ENCODE peak calls at places on chromosomes 6 and 20, in six cellular contexts. N is central memory CD4-positive, alpha-beta T cell; B is activated CD8-positive, alpha-beta memory T cell treated with anti-CD3 and anti-CD28 coated beads for 1 hour; M is COR-L47; L is stimulated activated CD4-positive, alpha-beta T cell treated with anti-CD3 and anti-CD28 coated beads, Interleukin-1b, Interleukin-23, amount 100 ng/mL, for 4 hours; O is posterior cingulate gyrus. V is an unnamed sample.

GRCh38 chr6:37818536-37819176 is 871 bp upstream of the ZFAND3 start:
- DNase-seq in L (peak; percentile 93), O (peak; percentile 93), M (peak; percentile 93), N (peak; percentile 94), B (peak; percentile 80), V (peak; percentile 93)

GRCh38 chr20:36051318-36052116 is 83.1 kb downstream of the CNBD2 start:
- DNase-seq in O (no peak), L (no peak), N (no peak), B (no peak), M (no peak), V (no peak)

GRCh38 chr6:4860387-4860786 is 84.2 kb downstream of the CDYL start:
- DNase-seq in L (no peak), M (no peak), O (no peak), B (no peak), N (no peak), V (no peak)

GRCh38 chr6:44062105-44062770 is 65.0 kb downstream of the MRPL14 start:
- DNase-seq in N (no peak), O (no peak), L (no peak), B (no peak), M (no peak), V (no peak)

GRCh38 chr6:168939771-168940170 is 313.9 kb downstream of the THBS2 start:
- DNase-seq in L (no peak), B (no peak), N (no peak), O (no peak), M (no peak), V (no peak)

GRCh38 chr20:48051810-48052491 is 266.7 kb upstream of the SULF2 start:
- DNase-seq in L (no peak), B (no peak), O (no peak), M (peak; percentile 3), N (no peak), V (no peak)

GRCh38 chr20:60649541-60649940 is 602.5 kb upstream of the CDH4 start:
- DNase-seq in B (no peak), O (no peak), M (no peak), L (no peak), N (no peak), V (no peak)

GRCh38 chr6:25423358-25423757 is 144.2 kb downstream of the CARMIL1 start:
- DNase-seq in M (no peak), O (no peak), L (no peak), B (no peak), N (no peak), V (no peak)

GRCh38 chr6:31559958-31560696 is 12.0 kb upstream of the LTA start:
- DNase-seq in M (no peak), O (no peak), N (no peak), B (no peak), L (peak; percentile 34), V (no peak)

GRCh38 chr6:130359736-130360135 is 6.1 kb upstream of the TMEM200A start:
- DNase-seq in M (no peak), B (no peak), N (no peak), L (no peak), O (no peak), V (no peak)

GRCh38 chr6:43943781-43944250 is 173.8 kb downstream of the VEGFA start:
- DNase-seq in B (no peak), M (no peak), O (no peak), L (no peak), N (no peak), V (no peak)

GRCh38 chr20:43379239-43379917 is 78.3 kb upstream of the SRSF6 start:
- DNase-seq in O (no peak), L (no peak), M (no peak), B (no peak), N (no peak), V (no peak)

GRCh38 chr20:37257530-37257929 is 4.1 kb downstream of the GHRH start:
- DNase-seq in L (no peak), O (no peak), B (no peak), N (no peak), M (no peak), V (no peak)

V was measured in caudate nucleus.